ENCODE peak calls at places on chromosomes 4 and X, in seven cellular contexts. E, W, F, K, H, I and D are unnamed samples.

GRCh38 chr4:55706526-55706925 is 70.4 kb upstream of the NMU start:
- DNase-seq in E (no peak), W (no peak), F (no peak), K (no peak), H (no peak), I (no peak), D (no peak)

GRCh38 chr4:24560770-24561415 is 23.5 kb downstream of the DHX15 start:
- DNase-seq in E (no peak), W (no peak), F (no peak), K (no peak), H (no peak), I (no peak), D (no peak)

GRCh38 chrX:79618280-79618679 is 251.1 kb upstream of the ITM2A start:
- DNase-seq in E (no peak), W (no peak), F (no peak), K (no peak), H (no peak), I (no peak), D (no peak)

GRCh38 chrX:20361081-20361889 is 94.6 kb upstream of the RPS6KA3 start:
- DNase-seq in E (peak; percentile 5), W (no peak), F (no peak), K (peak; percentile 33), H (no peak), I (no peak), D (no peak)

GRCh38 chr4:128709268-128709667 is 100.2 kb upstream of the JADE1 start:
- DNase-seq in E (no peak), W (no peak), F (no peak), K (no peak), H (no peak), I (no peak), D (no peak)

GRCh38 chr4:163484906-163485305 is 9.6 kb upstream of the TMA16 start:
- DNase-seq in E (no peak), W (no peak), F (no peak), K (no peak), H (no peak), I (no peak), D (peak; percentile 2)

GRCh38 chr4:85741921-85742591 is 267.1 kb downstream of the ARHGAP24 start:
- DNase-seq in E (no peak), W (no peak), F (no peak), K (no peak), H (peak; percentile 68), I (no peak), D (no peak)

GRCh38 chrX:49101629-49101984 is 21.9 kb upstream of the WDR45 start:
- DNase-seq in E (no peak), W (no peak), F (no peak), K (no peak), H (no peak), I (no peak), D (no peak)

GRCh38 chr4:186627226-186627865 is 72.0 kb upstream of the MTNR1A start:
- DNase-seq in E (no peak), W (no peak), F (no peak), K (no peak), H (no peak), I (no peak), D (no peak)

GRCh38 chr4:47075241-47075640 is 43.9 kb downstream of the GABRB1 start:
- DNase-seq in E (no peak), W (no peak), F (no peak), K (no peak), H (no peak), I (no peak), D (no peak)

GRCh38 chrX:44314259-44314734 is 29.2 kb downstream of the EFHC2 start:
- DNase-seq in E (no peak), W (no peak), F (no peak), K (no peak), H (peak; percentile 56), I (no peak), D (no peak)

GRCh38 chr4:120659626-120660170 is 262.8 kb downstream of the PRDM5 start:
- DNase-seq in E (no peak), W (no peak), F (no peak), K (no peak), H (no peak), I (no peak), D (no peak)

GRCh38 chrX:12981880-12982279 is 7.0 kb downstream of the TMSB4X start:
- DNase-seq in E (no peak), W (no peak), F (no peak), K (no peak), H (no peak), I (no peak), D (no peak)

GRCh38 chr4:5693871-5694270 is 14.5 kb downstream of the EVC2 start:
- DNase-seq in E (no peak), W (no peak), F (no peak), K (no peak), H (no peak), I (no peak), D (no peak)

DNA sequence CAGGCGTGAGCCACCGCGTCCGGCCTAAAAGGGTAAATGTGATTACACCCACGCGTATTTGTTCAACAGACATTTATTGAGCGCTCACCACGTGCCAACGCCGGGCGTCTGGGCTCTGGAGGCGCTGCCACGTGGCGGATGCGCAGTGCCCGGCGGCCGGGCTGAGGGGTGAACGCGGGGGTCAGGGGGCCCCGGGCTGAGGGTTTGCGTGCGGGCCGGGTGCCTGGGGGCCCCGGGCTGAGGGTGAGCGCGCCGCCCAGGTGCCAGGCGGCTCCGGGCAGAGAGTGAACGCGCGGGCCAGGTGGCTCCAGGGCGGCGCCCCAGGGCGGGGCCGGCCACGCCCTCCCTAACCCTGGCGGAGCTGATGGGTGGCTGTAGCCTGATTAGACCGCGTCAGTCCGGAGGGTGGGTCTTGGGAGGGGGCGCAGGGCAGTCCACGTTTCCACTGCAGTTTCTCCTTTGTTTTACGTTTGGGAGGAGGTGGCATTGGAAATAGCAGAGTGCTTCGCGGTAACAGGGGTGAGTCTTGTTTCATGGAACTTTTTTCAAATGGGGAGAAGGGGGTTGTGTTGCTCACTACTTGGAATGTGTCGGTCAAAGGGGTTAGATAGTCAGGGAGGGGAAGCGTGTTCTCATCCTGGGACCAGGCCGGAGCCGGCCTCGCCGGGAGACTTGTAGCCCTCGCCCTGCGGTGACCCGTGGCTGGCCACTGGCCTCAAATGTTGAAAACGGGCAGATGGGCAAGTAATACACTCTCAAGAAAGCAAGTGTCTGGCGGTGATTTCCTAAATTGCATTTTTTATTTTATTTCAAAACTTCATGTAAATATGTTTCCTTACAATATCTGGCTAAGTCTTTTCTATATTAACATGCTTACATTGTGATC is at the start of gene ZFP42:
- DNase-seq in E (no peak), W (no peak), F (no peak), K (no peak), H (no peak), I (no peak), D (no peak)
- TF ChIP-seq POLR2A in E (no peak), W (no peak), F (no peak), K (no peak), H (no peak), I (no peak), D (no peak)

DNA sequence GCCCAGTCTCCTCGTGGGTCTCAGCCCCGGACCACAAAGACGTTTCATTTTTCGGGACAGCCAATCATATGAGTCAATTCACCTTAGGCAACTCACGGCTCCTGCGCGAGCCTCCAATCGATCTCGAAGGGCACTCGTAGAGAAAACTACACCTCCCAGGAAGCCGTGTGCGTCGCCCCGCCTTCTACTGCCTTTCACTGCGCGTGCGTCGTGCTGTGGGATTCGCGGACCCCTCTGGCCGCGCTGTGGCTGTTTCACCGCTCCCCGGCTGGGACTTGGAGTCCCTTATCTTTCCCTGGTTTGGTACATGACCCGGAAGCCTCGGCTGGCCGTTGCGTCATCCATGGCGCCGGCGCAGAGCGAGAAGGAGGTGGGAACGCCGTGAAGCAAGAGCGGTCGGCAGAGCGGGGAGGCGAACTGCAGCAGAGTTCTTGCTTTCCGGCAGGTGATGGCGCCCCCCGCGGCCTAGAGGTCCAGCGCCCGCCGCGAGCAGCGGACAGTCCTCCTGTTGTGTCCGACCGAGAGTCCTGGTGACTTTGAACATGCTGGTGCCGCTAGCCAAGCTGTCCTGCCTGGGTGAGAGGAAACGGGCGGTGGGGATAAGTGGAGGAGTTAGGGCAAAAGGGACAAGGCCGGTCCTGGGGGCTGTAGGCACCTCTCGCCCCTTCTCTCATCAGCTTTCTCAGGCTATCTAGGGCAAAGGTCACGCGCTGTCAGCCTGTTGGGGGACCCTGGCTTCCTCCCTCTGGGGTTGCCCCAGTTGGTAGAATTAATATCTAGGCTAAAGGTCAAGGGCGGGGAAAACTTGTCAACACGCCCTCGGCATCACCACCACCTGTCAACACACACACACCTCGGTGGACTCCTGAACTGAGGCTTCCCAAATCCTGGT is at the start of gene ETFDH:
- DNase-seq in E (peak; percentile 97), W (peak; percentile 99), F (peak; percentile 99), K (peak; percentile 99), H (peak; percentile 100), I (peak; percentile 99), D (peak; percentile 76)
- TF ChIP-seq POLR2A in E (peak; percentile 91), W (peak; percentile 84), F (peak; percentile 90), K (no peak), H (peak; percentile 87), I (peak; percentile 78), D (peak; percentile 54)

GRCh38 chrX:129650821-129651510 is 3.8 kb downstream of the APLN start:
- DNase-seq in E (no peak), W (no peak), F (no peak), K (no peak), H (no peak), I (no peak), D (no peak)
- TF ChIP-seq POLR2A in E (no peak), W (no peak), F (no peak), K (no peak), H (no peak), I (no peak), D (no peak)

GRCh38 chr4:185535818-185536729 is 767 bp upstream of the PDLIM3 start:
- DNase-seq in E (peak; percentile 58), W (peak; percentile 62), F (peak; percentile 57), K (no peak), H (peak; percentile 68), I (no peak), D (no peak)

GRCh38 chr4:185534534-185534849 is 815 bp downstream of the PDLIM3 start:
- DNase-seq in E (no peak), W (no peak), F (no peak), K (no peak), H (no peak), I (no peak), D (no peak)

GRCh38 chr4:185532795-185533324 is 2.4 kb downstream of the PDLIM3 start:
- DNase-seq in E (no peak), W (no peak), F (no peak), K (no peak), H (no peak), I (no peak), D (no peak)

GRCh38 chr4:185532327-185532726 is 3.0 kb downstream of the PDLIM3 start:
- DNase-seq in E (no peak), W (no peak), F (no peak), K (no peak), H (no peak), I (no peak), D (no peak)

DNA sequence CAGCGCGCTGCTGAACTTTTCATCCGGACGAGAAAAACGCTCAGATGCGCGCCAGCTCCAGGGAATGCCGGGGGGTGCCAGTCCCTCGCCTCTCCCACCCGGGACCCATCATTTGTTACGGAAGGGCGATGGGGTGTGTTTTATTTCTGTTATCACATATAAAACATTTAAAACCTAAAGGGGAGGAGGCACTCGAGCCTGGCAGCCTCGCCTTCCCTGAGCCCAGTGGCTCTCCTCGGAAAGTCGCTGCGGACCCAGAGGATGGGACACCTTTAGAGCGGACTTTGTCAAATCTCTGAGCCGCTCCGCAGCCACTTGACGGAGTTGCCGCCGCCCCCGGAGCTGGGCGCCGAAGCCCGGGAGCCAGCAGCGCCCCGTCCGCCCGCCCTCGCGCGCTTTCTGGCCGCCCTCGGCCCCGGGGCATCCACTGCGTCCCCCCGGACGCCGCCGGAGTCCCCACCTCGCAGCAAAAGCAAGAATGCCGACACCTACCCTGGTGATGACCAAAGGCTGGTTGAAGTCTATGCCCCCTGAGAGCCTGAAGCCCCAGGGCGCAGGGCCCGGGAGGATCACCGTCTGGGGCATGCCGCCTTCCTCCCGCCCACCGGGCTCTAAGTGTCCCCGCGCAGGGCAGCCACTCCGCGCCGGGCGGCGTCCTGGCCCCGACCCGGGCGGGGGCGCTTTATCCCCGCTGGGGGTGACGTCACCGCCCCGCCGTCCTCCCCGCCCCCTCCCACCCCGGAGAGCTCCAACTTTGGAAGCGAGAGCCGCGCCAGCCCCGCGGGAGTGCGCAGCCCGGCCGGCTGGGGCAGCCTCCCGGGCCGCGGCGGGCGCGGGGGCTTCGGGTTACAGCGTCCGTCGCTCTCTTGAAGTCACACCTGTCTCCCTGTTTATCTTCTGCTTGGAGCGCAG is at the start of gene PDLIM3:
- DNase-seq in E (peak; percentile 81), W (peak; percentile 73), F (peak; percentile 83), K (no peak), H (peak; percentile 87), I (no peak), D (peak; percentile 25)
- TF ChIP-seq POLR2A in E (peak; percentile 100), W (peak; percentile 93), F (peak; percentile 92), K (no peak), H (peak; percentile 99), I (peak; percentile 61), D (peak; percentile 21)